ENCODE peak calls at places on chromosomes 1 and 21, in four cellular contexts. One of them, this sample, is unnamed.

GRCh38 chr21:26887241-26887640 is 42.0 kb upstream of the ADAMTS1 start:
- DNase-seq in WTC11: no peak
- DNase-seq in NCI-H1092 treated with DMSO at 0.1 percent for 48 hours: no peak
- DNase-seq in stimulated activated CD4-positive, alpha-beta T cell treated with anti-CD3 and anti-CD28 coated beads, Interleukin-1b, Interleukin-23, amount 100 ng/mL, for 4 hours: no peak
- DNase-seq in this sample: no peak

GRCh38 chr1:35031103-35031452 is 667 bp downstream of the ZMYM6 start:
- DNase-seq in WTC11: peak; percentile 19
- DNase-seq in stimulated activated CD4-positive, alpha-beta T cell treated with anti-CD3 and anti-CD28 coated beads, Interleukin-1b, Interleukin-23, amount 100 ng/mL, for 4 hours: peak; percentile 11
- DNase-seq in NCI-H1092 treated with DMSO at 0.1 percent for 48 hours: no peak
- DNase-seq in this sample: peak; percentile 33

GRCh38 chr1:85330711-85331290 is 54.4 kb upstream of the BCL10 start:
- DNase-seq in NCI-H1092 treated with DMSO at 0.1 percent for 48 hours: no peak
- DNase-seq in stimulated activated CD4-positive, alpha-beta T cell treated with anti-CD3 and anti-CD28 coated beads, Interleukin-1b, Interleukin-23, amount 100 ng/mL, for 4 hours: no peak
- DNase-seq in WTC11: no peak
- DNase-seq in this sample: no peak

GRCh38 chr1:11526071-11526895 is 47.3 kb downstream of the DISP3 start:
- DNase-seq in NCI-H1092 treated with DMSO at 0.1 percent for 48 hours: no peak
- DNase-seq in stimulated activated CD4-positive, alpha-beta T cell treated with anti-CD3 and anti-CD28 coated beads, Interleukin-1b, Interleukin-23, amount 100 ng/mL, for 4 hours: no peak
- DNase-seq in WTC11: peak; percentile 4
- DNase-seq in this sample: no peak

GRCh38 chr21:26098758-26099157 is 71.8 kb downstream of the APP start:
- DNase-seq in NCI-H1092 treated with DMSO at 0.1 percent for 48 hours: no peak
- DNase-seq in stimulated activated CD4-positive, alpha-beta T cell treated with anti-CD3 and anti-CD28 coated beads, Interleukin-1b, Interleukin-23, amount 100 ng/mL, for 4 hours: no peak
- DNase-seq in WTC11: no peak
- DNase-seq in this sample: no peak

GRCh38 chr1:11796036-11796828 is 9.5 kb downstream of the MTHFR start:
- DNase-seq in WTC11: no peak
- DNase-seq in stimulated activated CD4-positive, alpha-beta T cell treated with anti-CD3 and anti-CD28 coated beads, Interleukin-1b, Interleukin-23, amount 100 ng/mL, for 4 hours: no peak
- DNase-seq in NCI-H1092 treated with DMSO at 0.1 percent for 48 hours: no peak
- DNase-seq in this sample: no peak

GRCh38 chr1:212633144-212633543 is 24.6 kb downstream of the ATF3 start:
- DNase-seq in stimulated activated CD4-positive, alpha-beta T cell treated with anti-CD3 and anti-CD28 coated beads, Interleukin-1b, Interleukin-23, amount 100 ng/mL, for 4 hours: no peak
- DNase-seq in NCI-H1092 treated with DMSO at 0.1 percent for 48 hours: no peak
- DNase-seq in WTC11: no peak
- DNase-seq in this sample: no peak

GRCh38 chr1:53207726-53208125 is 11.1 kb downstream of the CPT2 start:
- DNase-seq in stimulated activated CD4-positive, alpha-beta T cell treated with anti-CD3 and anti-CD28 coated beads, Interleukin-1b, Interleukin-23, amount 100 ng/mL, for 4 hours: no peak
- DNase-seq in NCI-H1092 treated with DMSO at 0.1 percent for 48 hours: no peak
- DNase-seq in WTC11: no peak
- DNase-seq in this sample: no peak

GRCh38 chr1:81681570-81681969 is 119.2 kb upstream of the ADGRL2 start:
- DNase-seq in WTC11: no peak
- DNase-seq in stimulated activated CD4-positive, alpha-beta T cell treated with anti-CD3 and anti-CD28 coated beads, Interleukin-1b, Interleukin-23, amount 100 ng/mL, for 4 hours: no peak
- DNase-seq in NCI-H1092 treated with DMSO at 0.1 percent for 48 hours: no peak
- DNase-seq in this sample: no peak

GRCh38 chr1:65486613-65487012 is 66.1 kb downstream of the LEPR start:
- DNase-seq in stimulated activated CD4-positive, alpha-beta T cell treated with anti-CD3 and anti-CD28 coated beads, Interleukin-1b, Interleukin-23, amount 100 ng/mL, for 4 hours: no peak
- DNase-seq in WTC11: no peak
- DNase-seq in NCI-H1092 treated with DMSO at 0.1 percent for 48 hours: no peak
- DNase-seq in this sample: no peak

GRCh38 chr1:47338249-47339077 is 4.9 kb downstream of the CMPK1 start:
- DNase-seq in WTC11: no peak
- DNase-seq in NCI-H1092 treated with DMSO at 0.1 percent for 48 hours: no peak
- DNase-seq in stimulated activated CD4-positive, alpha-beta T cell treated with anti-CD3 and anti-CD28 coated beads, Interleukin-1b, Interleukin-23, amount 100 ng/mL, for 4 hours: no peak
- DNase-seq in this sample: no peak

GRCh38 chr1:79811173-79811572 is 804.6 kb upstream of the ADGRL4 start:
- DNase-seq in WTC11: no peak
- DNase-seq in stimulated activated CD4-positive, alpha-beta T cell treated with anti-CD3 and anti-CD28 coated beads, Interleukin-1b, Interleukin-23, amount 100 ng/mL, for 4 hours: no peak
- DNase-seq in NCI-H1092 treated with DMSO at 0.1 percent for 48 hours: no peak
- DNase-seq in this sample: no peak

GRCh38 chr1:19910650-19911049 is 12.8 kb downstream of the PLA2G2E start:
- DNase-seq in NCI-H1092 treated with DMSO at 0.1 percent for 48 hours: no peak
- DNase-seq in WTC11: no peak
- DNase-seq in stimulated activated CD4-positive, alpha-beta T cell treated with anti-CD3 and anti-CD28 coated beads, Interleukin-1b, Interleukin-23, amount 100 ng/mL, for 4 hours: no peak
- DNase-seq in this sample: no peak

GRCh38 chr1:41515131-41515678 is 30.7 kb upstream of the EDN2 start:
- DNase-seq in stimulated activated CD4-positive, alpha-beta T cell treated with anti-CD3 and anti-CD28 coated beads, Interleukin-1b, Interleukin-23, amount 100 ng/mL, for 4 hours: no peak
- DNase-seq in NCI-H1092 treated with DMSO at 0.1 percent for 48 hours: no peak
- DNase-seq in WTC11: no peak
- DNase-seq in this sample: no peak

GRCh38 chr1:224509881-224510280 is 75.3 kb upstream of the WDR26 start:
- DNase-seq in WTC11: no peak
- DNase-seq in stimulated activated CD4-positive, alpha-beta T cell treated with anti-CD3 and anti-CD28 coated beads, Interleukin-1b, Interleukin-23, amount 100 ng/mL, for 4 hours: no peak
- DNase-seq in NCI-H1092 treated with DMSO at 0.1 percent for 48 hours: no peak
- DNase-seq in this sample: no peak

GRCh38 chr1:159229486-159229885 is 24.8 kb downstream of the ACKR1 start:
- DNase-seq in NCI-H1092 treated with DMSO at 0.1 percent for 48 hours: no peak
- DNase-seq in stimulated activated CD4-positive, alpha-beta T cell treated with anti-CD3 and anti-CD28 coated beads, Interleukin-1b, Interleukin-23, amount 100 ng/mL, for 4 hours: no peak
- DNase-seq in WTC11: no peak
- DNase-seq in this sample: no peak

GRCh38 chr1:78052685-78053433 is 7.1 kb downstream of the GIPC2 start:
- DNase-seq in NCI-H1092 treated with DMSO at 0.1 percent for 48 hours: no peak
- DNase-seq in stimulated activated CD4-positive, alpha-beta T cell treated with anti-CD3 and anti-CD28 coated beads, Interleukin-1b, Interleukin-23, amount 100 ng/mL, for 4 hours: no peak
- DNase-seq in WTC11: no peak
- DNase-seq in this sample: no peak

GRCh38 chr1:246506440-246506784 is 667 bp downstream of the SMYD3 start:
- DNase-seq in NCI-H1092 treated with DMSO at 0.1 percent for 48 hours: no peak
- DNase-seq in stimulated activated CD4-positive, alpha-beta T cell treated with anti-CD3 and anti-CD28 coated beads, Interleukin-1b, Interleukin-23, amount 100 ng/mL, for 4 hours: no peak
- DNase-seq in WTC11: no peak
- DNase-seq in this sample: no peak

GRCh38 chr1:85398391-85399064 is 66.4 kb downstream of the DDAH1 start:
- DNase-seq in WTC11: no peak
- DNase-seq in stimulated activated CD4-positive, alpha-beta T cell treated with anti-CD3 and anti-CD28 coated beads, Interleukin-1b, Interleukin-23, amount 100 ng/mL, for 4 hours: no peak
- DNase-seq in NCI-H1092 treated with DMSO at 0.1 percent for 48 hours: no peak
- DNase-seq in this sample: no peak

GRCh38 chr1:163410073-163410522 is 88.3 kb downstream of the NUF2 start:
- DNase-seq in NCI-H1092 treated with DMSO at 0.1 percent for 48 hours: peak; percentile 89
- DNase-seq in stimulated activated CD4-positive, alpha-beta T cell treated with anti-CD3 and anti-CD28 coated beads, Interleukin-1b, Interleukin-23, amount 100 ng/mL, for 4 hours: no peak
- DNase-seq in WTC11: peak; percentile 79
- DNase-seq in this sample: no peak

GRCh38 chr21:42061195-42061865 is 9.8 kb upstream of the UMODL1 start:
- DNase-seq in WTC11: no peak
- DNase-seq in stimulated activated CD4-positive, alpha-beta T cell treated with anti-CD3 and anti-CD28 coated beads, Interleukin-1b, Interleukin-23, amount 100 ng/mL, for 4 hours: no peak
- DNase-seq in NCI-H1092 treated with DMSO at 0.1 percent for 48 hours: no peak
- DNase-seq in this sample: peak; percentile 55

GRCh38 chr1:245166471-245166885 is 11.7 kb downstream of the KIF26B start:
- DNase-seq in WTC11: no peak
- DNase-seq in NCI-H1092 treated with DMSO at 0.1 percent for 48 hours: no peak
- DNase-seq in stimulated activated CD4-positive, alpha-beta T cell treated with anti-CD3 and anti-CD28 coated beads, Interleukin-1b, Interleukin-23, amount 100 ng/mL, for 4 hours: no peak
- DNase-seq in this sample: no peak

GRCh38 chr1:10724948-10725852 is 71.2 kb downstream of the CASZ1 start:
- DNase-seq in stimulated activated CD4-positive, alpha-beta T cell treated with anti-CD3 and anti-CD28 coated beads, Interleukin-1b, Interleukin-23, amount 100 ng/mL, for 4 hours: no peak
- DNase-seq in NCI-H1092 treated with DMSO at 0.1 percent for 48 hours: peak; percentile 88
- DNase-seq in WTC11: no peak
- DNase-seq in this sample: no peak

GRCh38 chr1:85047144-85047471 is 1.2 kb downstream of the MCOLN3 start:
- DNase-seq in stimulated activated CD4-positive, alpha-beta T cell treated with anti-CD3 and anti-CD28 coated beads, Interleukin-1b, Interleukin-23, amount 100 ng/mL, for 4 hours: no peak
- DNase-seq in NCI-H1092 treated with DMSO at 0.1 percent for 48 hours: no peak
- DNase-seq in WTC11: no peak
- DNase-seq in this sample: no peak

GRCh38 chr1:191026828-191027227 is 549.2 kb upstream of the BRINP3 start:
- DNase-seq in NCI-H1092 treated with DMSO at 0.1 percent for 48 hours: no peak
- DNase-seq in WTC11: no peak
- DNase-seq in stimulated activated CD4-positive, alpha-beta T cell treated with anti-CD3 and anti-CD28 coated beads, Interleukin-1b, Interleukin-23, amount 100 ng/mL, for 4 hours: no peak
- DNase-seq in this sample: no peak

GRCh38 chr1:23120383-23120782 is 48.3 kb downstream of the LUZP1 start:
- DNase-seq in WTC11: no peak
- DNase-seq in stimulated activated CD4-positive, alpha-beta T cell treated with anti-CD3 and anti-CD28 coated beads, Interleukin-1b, Interleukin-23, amount 100 ng/mL, for 4 hours: no peak
- DNase-seq in NCI-H1092 treated with DMSO at 0.1 percent for 48 hours: no peak
- DNase-seq in this sample: no peak

GRCh38 chr1:71660417-71660816 is 579.6 kb upstream of the ZRANB2 start:
- DNase-seq in WTC11: no peak
- DNase-seq in stimulated activated CD4-positive, alpha-beta T cell treated with anti-CD3 and anti-CD28 coated beads, Interleukin-1b, Interleukin-23, amount 100 ng/mL, for 4 hours: no peak
- DNase-seq in NCI-H1092 treated with DMSO at 0.1 percent for 48 hours: no peak
- DNase-seq in this sample: no peak

GRCh38 chr1:31416101-31416736 is 3.2 kb downstream of the SERINC2 start:
- DNase-seq in stimulated activated CD4-positive, alpha-beta T cell treated with anti-CD3 and anti-CD28 coated beads, Interleukin-1b, Interleukin-23, amount 100 ng/mL, for 4 hours: no peak
- DNase-seq in WTC11: no peak
- DNase-seq in NCI-H1092 treated with DMSO at 0.1 percent for 48 hours: no peak
- DNase-seq in this sample: no peak